ENCODE peak calls at places on chromosome 1, in seven cellular contexts. A, M, Z, V, O, H and W are unnamed samples.

GRCh38 chr1:47759581-47760247 is 237.5 kb downstream of the TRABD2B start:
- DNase-seq in A (no peak), M (no peak), Z (no peak), V (no peak), O (no peak), H (no peak), W (no peak)

GRCh38 chr1:117826551-117827078 is 102.8 kb downstream of the GDAP2 start:
- DNase-seq in A (peak), M (no peak), Z (no peak), V (peak), O (peak), H (peak), W (peak)

GRCh38 chr1:111851552-111851951 is 95.9 kb downstream of the DDX20 start:
- DNase-seq in A (no peak), M (no peak), Z (peak), V (no peak), O (no peak), H (no peak), W (no peak)

GRCh38 chr1:149884433-149885363 is 14.7 kb upstream of the BOLA1 start:
- DNase-seq in A (no peak), M (peak), Z (peak), V (no peak), O (peak), H (no peak), W (peak)

GRCh38 chr1:16208270-16208987 is 4.0 kb downstream of the ARHGEF19 start:
- DNase-seq in A (no peak), M (no peak), Z (no peak), V (peak), O (peak), H (no peak), W (peak)

GRCh38 chr1:45008516-45008915 is 2.6 kb downstream of the HECTD3 start:
- DNase-seq in A (no peak), M (no peak), Z (no peak), V (no peak), O (no peak), H (no peak), W (no peak)

GRCh38 chr1:81915937-81916336 is 115.2 kb downstream of the ADGRL2 start:
- DNase-seq in A (no peak), M (no peak), Z (no peak), V (no peak), O (no peak), H (no peak), W (no peak)

GRCh38 chr1:91199988-91200387 is 178.2 kb upstream of the ZNF644 start:
- DNase-seq in A (no peak), M (no peak), Z (no peak), V (no peak), O (no peak), H (no peak), W (no peak)

GRCh38 chr1:200512191-200512590 is 102.4 kb upstream of the ZNF281 start:
- DNase-seq in A (no peak), M (no peak), Z (no peak), V (no peak), O (peak), H (no peak), W (peak)

GRCh38 chr1:57232500-57232899 is 191.4 kb downstream of the DAB1 start:
- DNase-seq in A (no peak), M (no peak), Z (peak), V (no peak), O (peak), H (no peak), W (peak)

GRCh38 chr1:162380061-162380846 is 1.3 kb upstream of the C1orf226 start:
- DNase-seq in A (no peak), M (no peak), Z (no peak), V (no peak), O (no peak), H (peak), W (peak)

DNA sequence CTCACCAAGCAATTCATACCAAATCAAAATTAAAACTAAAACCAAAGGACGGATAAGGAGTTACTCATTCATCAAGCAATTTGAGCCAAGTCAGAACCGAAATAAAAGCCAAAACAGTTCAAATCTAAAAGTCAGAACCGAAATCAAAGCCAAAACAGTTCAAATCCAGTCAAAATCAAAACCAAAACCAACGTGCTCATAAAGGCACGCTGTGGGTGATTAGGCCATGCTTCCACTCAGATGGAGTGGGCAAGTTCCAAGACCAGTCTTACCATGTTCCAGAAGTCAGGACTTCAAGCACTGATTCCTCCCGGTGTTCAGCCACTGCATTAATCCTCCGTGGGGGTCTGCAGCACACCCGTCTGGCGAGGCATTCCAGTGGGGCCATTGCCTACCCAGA is 409.3 kb downstream of the TGFB2 start:
- DNase-seq in A (no peak), M (no peak), Z (no peak), V (no peak), O (no peak), H (no peak), W (no peak)
- TF ChIP-seq CTCF in A (no peak), M (no peak), Z (no peak), V (no peak), O (no peak), H (no peak), W (no peak)

GRCh38 chr1:9196129-9197040 is 38.2 kb upstream of the H6PD start:
- DNase-seq in A (peak), M (peak), Z (peak), V (peak), O (peak), H (no peak), W (peak)

GRCh38 chr1:9200441-9200840 is 34.1 kb upstream of the H6PD start:
- DNase-seq in A (no peak), M (no peak), Z (peak), V (no peak), O (no peak), H (no peak), W (peak)

GRCh38 chr1:9198538-9199361 is 35.8 kb upstream of the H6PD start:
- DNase-seq in A (peak), M (no peak), Z (peak), V (no peak), O (peak), H (no peak), W (peak)

GRCh38 chr1:9195651-9196050 is 38.9 kb upstream of the H6PD start:
- DNase-seq in A (no peak), M (no peak), Z (no peak), V (no peak), O (no peak), H (no peak), W (peak)

GRCh38 chr1:9197186-9198099 is 37.1 kb upstream of the H6PD start:
- DNase-seq in A (no peak), M (no peak), Z (no peak), V (no peak), O (no peak), H (no peak), W (peak)
- H3K4me3 ChIP-seq in A (peak), M (no peak), Z (no peak), V (no peak), O (peak), H (no peak), W (peak)

DNA sequence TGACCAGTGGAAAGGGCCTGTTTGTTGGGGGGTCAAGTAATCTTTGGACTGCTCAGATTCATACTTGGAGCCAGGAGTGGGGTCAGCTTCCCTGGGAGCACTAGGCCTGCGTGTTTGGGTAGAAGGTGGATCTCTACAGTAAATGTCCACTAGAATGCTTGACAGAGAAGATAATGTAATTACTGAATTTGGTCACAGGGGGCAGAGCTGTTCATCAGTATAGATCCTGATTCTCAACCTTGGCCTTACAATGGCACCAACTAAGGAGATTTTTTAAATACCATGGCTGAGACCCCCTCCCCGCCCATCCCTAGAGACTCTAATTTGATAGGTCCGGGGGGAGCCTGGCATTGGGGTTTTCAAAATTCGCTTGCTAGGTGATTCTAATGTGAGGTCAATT is 217.5 kb upstream of the PLXNA2 start:
- DNase-seq in A (no peak), M (no peak), Z (peak), V (peak), O (peak), H (no peak), W (no peak)
- TF ChIP-seq CTCF in A (no peak), M (peak), Z (peak), V (no peak), O (peak), H (no peak), W (peak)

DNA sequence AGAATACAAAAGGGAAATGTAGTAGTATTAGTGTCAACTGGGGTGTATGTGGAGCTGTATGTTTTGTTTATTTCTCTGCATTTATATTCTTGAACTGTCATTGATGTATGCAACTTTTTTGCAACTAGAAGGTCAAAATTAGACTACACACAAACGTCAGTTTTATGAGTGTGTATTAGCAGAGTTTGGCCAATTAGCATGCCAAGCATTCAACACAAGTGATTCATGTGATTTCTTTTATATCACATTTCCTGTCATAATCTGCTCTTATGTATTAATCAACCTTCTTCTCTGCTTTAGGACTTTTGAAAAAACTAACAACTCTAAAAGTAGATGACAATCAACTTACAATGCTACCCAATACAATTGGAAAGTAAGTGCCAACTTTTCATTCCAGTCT is 211.1 kb downstream of the LRRC40 start:
- DNase-seq in A (no peak), M (no peak), Z (no peak), V (no peak), O (peak), H (no peak), W (no peak)
- H3K4me3 ChIP-seq in A (no peak), M (no peak), Z (no peak), V (no peak), O (no peak), H (no peak), W (no peak)

GRCh38 chr1:24961961-24962861 is 32.1 kb upstream of the RUNX3 start:
- DNase-seq in A (peak), M (no peak), Z (peak), V (no peak), O (no peak), H (no peak), W (no peak)
- TF ChIP-seq CTCF in A (no peak), M (peak), Z (peak), V (no peak), O (no peak), H (no peak), W (no peak)

GRCh38 chr1:22402336-22403053 is 49.2 kb upstream of the ZBTB40 start:
- DNase-seq in A (no peak), M (no peak), Z (no peak), V (no peak), O (no peak), H (no peak), W (no peak)
- H3K4me3 ChIP-seq in A (no peak), M (no peak), Z (no peak), V (no peak), O (no peak), H (no peak), W (no peak)

GRCh38 chr1:83113686-83114085 is 885.2 kb downstream of the TTLL7 start:
- DNase-seq in A (no peak), M (no peak), Z (no peak), V (no peak), O (no peak), H (no peak), W (peak)
- TF ChIP-seq CTCF in A (no peak), M (no peak), Z (no peak), V (no peak), O (no peak), H (no peak), W (no peak)